ENCODE peak calls at places on chromosomes 13 and 19, in five cellular contexts. M is brain microvascular endothelial cell, T is WTC11, A is ascending aorta, B is activated B cell treated with CpG ODN at 0.5 μM for 24 hours. V is an unnamed sample.

GRCh38 chr19:47790398-47790814 is 11.9 kb downstream of the SELENOW start:
- DNase-seq in M (peak; percentile 68), T (peak; percentile 100), A (peak; percentile 89), B (peak; percentile 74), V (peak; percentile 96)

GRCh38 chr19:11361037-11361770 is 6.0 kb downstream of the PLPPR2 start:
- DNase-seq in M (no peak), T (peak; percentile 100), A (no peak), B (no peak), V (peak; percentile 99)

GRCh38 chr19:55676384-55676783 is 1.4 kb downstream of the EPN1 start:
- DNase-seq in M (no peak), T (no peak), A (no peak), B (no peak), V (no peak)

GRCh38 chr19:56681702-56682101 is 10.1 kb upstream of the ZNF835 start:
- DNase-seq in M (no peak), T (no peak), A (no peak), B (no peak), V (no peak)

GRCh38 chr13:50025446-50025845 is 10.2 kb downstream of the KCNRG start:
- DNase-seq in M (no peak), T (no peak), A (no peak), B (no peak), V (no peak)

GRCh38 chr19:14089662-14090508 is 666 bp downstream of the SAMD1 start:
- DNase-seq in M (peak; percentile 35), T (peak; percentile 54), A (peak; percentile 77), B (peak; percentile 52), V (peak; percentile 74)

GRCh38 chr13:93727301-93728141 is 500.9 kb downstream of the GPC6 start:
- DNase-seq in M (peak; percentile 50), T (no peak), A (no peak), B (no peak), V (no peak)

GRCh38 chr19:53670345-53670744 is 38.5 kb downstream of the DPRX start:
- DNase-seq in M (no peak), T (no peak), A (no peak), B (no peak), V (no peak)

GRCh38 chr13:77398825-77399620 is 72.1 kb upstream of the MYCBP2 start:
- DNase-seq in M (no peak), T (no peak), A (no peak), B (no peak), V (no peak)

GRCh38 chr19:13984875-13985741 is 21.0 kb downstream of the RFX1 start:
- DNase-seq in M (no peak), T (no peak), A (no peak), B (no peak), V (no peak)

GRCh38 chr13:73514208-73514607 is 455.4 kb downstream of the KLF5 start:
- DNase-seq in M (no peak), T (no peak), A (no peak), B (no peak), V (no peak)

GRCh38 chr13:72458701-72459100 is 268.7 kb downstream of the MZT1 start:
- DNase-seq in M (peak; percentile 30), T (no peak), A (no peak), B (no peak), V (no peak)

GRCh38 chr13:73893833-73894232 is 240.4 kb downstream of the KLF12 start:
- DNase-seq in M (no peak), T (no peak), A (no peak), B (no peak), V (no peak)

GRCh38 chr13:51781246-51782022 is 22.5 kb downstream of the DHRS12 start:
- DNase-seq in M (no peak), T (peak; percentile 56), A (no peak), B (no peak), V (no peak)

GRCh38 chr19:9847087-9847671 is 12.1 kb downstream of the PIN1 start:
- DNase-seq in M (peak; percentile 93), T (peak; percentile 72), A (peak; percentile 82), B (no peak), V (peak; percentile 49)

GRCh38 chr13:87677334-87678234 is 6.4 kb downstream of the SLITRK5 start:
- DNase-seq in M (no peak), T (peak; percentile 71), A (no peak), B (no peak), V (peak; percentile 67)

GRCh38 chr19:30492581-30492980 is 120.4 kb downstream of the ZNF536 start:
- DNase-seq in M (no peak), T (no peak), A (no peak), B (no peak), V (no peak)

GRCh38 chr13:41222259-41222852 is 28.0 kb upstream of the KBTBD7 start:
- DNase-seq in M (peak; percentile 67), T (peak; percentile 60), A (peak; percentile 68), B (no peak), V (peak; percentile 46)

GRCh38 chr13:49584771-49585182 is 581 bp downstream of the RCBTB1 start:
- DNase-seq in M (no peak), T (no peak), A (no peak), B (no peak), V (no peak)

GRCh38 chr13:29428992-29429315 is 166.5 kb downstream of the SLC7A1 start:
- DNase-seq in M (no peak), T (no peak), A (no peak), B (no peak), V (no peak)

GRCh38 chr13:29999492-30000372 is 149.3 kb upstream of the UBL3 start:
- DNase-seq in M (no peak), T (no peak), A (no peak), B (no peak), V (no peak)

GRCh38 chr13:48586591-48587103 is 53.8 kb upstream of the RCBTB2 start:
- DNase-seq in M (no peak), T (no peak), A (no peak), B (no peak), V (no peak)

GRCh38 chr13:67134322-67135129 is 95.6 kb downstream of the PCDH9 start:
- DNase-seq in M (peak; percentile 9), T (no peak), A (no peak), B (no peak), V (no peak)

DNA sequence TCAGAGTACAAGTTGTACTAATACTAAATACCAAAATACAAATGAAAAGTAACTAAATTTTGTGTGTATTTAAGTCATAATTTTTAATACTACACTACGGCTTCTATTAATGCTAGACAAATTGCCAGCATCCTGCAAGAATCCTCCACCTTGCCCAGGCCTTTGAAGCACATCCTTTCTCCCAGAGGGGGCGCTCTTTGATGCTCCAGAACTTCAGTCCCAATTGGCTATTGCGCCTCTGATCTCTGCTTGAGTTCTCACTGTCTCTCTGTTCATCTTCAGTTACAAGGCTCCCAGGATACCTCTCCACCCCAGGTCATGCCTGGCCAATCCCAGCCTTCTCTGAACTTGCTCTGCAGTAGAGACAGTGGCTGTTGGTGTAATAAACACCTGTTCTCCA is 141.0 kb downstream of the DCLK1 start:
- DNase-seq in M (no peak), T (peak; percentile 52), A (no peak), B (no peak), V (no peak)
- TF ChIP-seq CTCF in M (peak; percentile 27), T (peak; percentile 60), A (no peak), B (no peak), V (no peak)

GRCh38 chr19:40139533-40140287 is 49.0 kb upstream of the ZNF780A start:
- DNase-seq in M (peak; percentile 18), T (no peak), A (no peak), B (no peak), V (peak; percentile 12)
- TF ChIP-seq CTCF in M (peak; percentile 74), T (no peak), A (peak; percentile 67), B (no peak), V (peak; percentile 65)

GRCh38 chr19:42178791-42179500 is 38.5 kb downstream of the DEDD2 start:
- DNase-seq in M (no peak), T (peak; percentile 73), A (no peak), B (no peak), V (peak; percentile 53)
- TF ChIP-seq CTCF in M (peak; percentile 73), T (peak; percentile 60), A (no peak), B (no peak), V (peak; percentile 46)

DNA sequence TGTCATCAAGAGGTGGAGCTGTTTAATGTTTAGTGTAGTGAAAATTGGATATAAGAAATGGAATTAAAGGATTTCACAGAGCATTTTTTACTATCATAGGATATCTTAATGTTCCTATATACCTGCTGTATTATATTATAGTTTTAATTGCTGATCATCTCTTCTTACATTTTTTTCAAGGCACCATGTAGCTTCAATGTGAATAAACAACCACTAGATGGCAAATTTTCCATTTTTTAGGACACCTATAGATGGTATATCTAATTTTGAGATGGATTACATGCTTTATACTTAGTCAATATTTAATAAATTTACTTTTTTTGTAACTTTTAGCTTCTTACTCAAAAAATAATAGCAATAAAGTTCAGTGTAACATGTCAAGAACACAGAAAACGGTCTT is 9.0 kb upstream of the ATXN8OS start:
- DNase-seq in M (no peak), T (no peak), A (no peak), B (no peak), V (no peak)
- TF ChIP-seq CTCF in M (peak; percentile 24), T (no peak), A (no peak), B (no peak), V (peak; percentile 49)

DNA sequence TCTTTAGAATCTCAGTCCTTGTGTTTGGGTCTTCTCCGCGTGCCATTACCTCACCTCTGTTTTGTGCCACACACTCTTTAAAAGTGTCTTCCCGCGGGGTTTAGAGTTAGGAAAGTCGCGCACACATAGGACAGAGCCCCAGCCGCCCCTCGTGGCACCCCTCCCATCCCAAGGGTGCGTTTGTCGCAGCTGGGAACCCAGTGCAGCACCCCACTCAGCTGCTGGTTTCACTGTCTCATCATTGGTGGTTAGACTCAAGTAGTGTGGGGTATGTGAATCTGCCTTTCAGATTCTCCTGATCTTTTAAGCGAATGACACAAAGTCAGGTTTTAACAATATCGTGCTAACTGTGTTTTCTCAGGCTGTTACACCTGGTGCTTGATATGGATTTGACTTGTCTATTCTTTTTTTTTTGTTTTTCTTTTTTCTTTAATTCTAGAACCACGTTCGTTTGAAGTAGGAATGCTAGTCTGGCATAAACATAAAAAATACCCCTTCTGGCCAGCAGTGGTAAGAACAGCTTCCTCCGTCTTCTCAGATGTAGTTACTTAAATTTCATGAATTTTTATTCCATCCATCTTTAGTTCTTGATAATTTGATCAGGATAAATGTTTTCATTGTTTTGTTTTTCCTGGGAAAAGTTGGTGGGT is 19.5 kb upstream of the NDUFS7 start:
- DNase-seq in M (no peak), T (no peak), A (no peak), B (no peak), V (no peak)
- TF ChIP-seq CTCF in M (peak; percentile 45), T (no peak), A (no peak), B (no peak), V (peak; percentile 32)

GRCh38 chr19:18586311-18586710 is 2.3 kb upstream of the REX1BD start:
- DNase-seq in M (no peak), T (no peak), A (no peak), B (no peak), V (no peak)
- TF ChIP-seq CTCF in M (no peak), T (no peak), A (no peak), B (no peak), V (no peak)

GRCh38 chr19:42290523-42291436 is 11.2 kb upstream of the PRR19 start:
- DNase-seq in M (no peak), T (no peak), A (peak; percentile 63), B (peak; percentile 64), V (peak; percentile 64)
- TF ChIP-seq CTCF in M (peak; percentile 75), T (peak; percentile 33), A (peak; percentile 25), B (no peak), V (peak; percentile 59)

V was measured in nephron progenitor cell.